ENCODE peak calls at places on chromosomes 7 and 10, in five cellular contexts. One of them, this sample, is unnamed.
A peak's percentile ranks its signal among the peaks of the same experiment; 100 is the strongest.

GRCh38 chr10:86953747-86954680 is 3.4 kb downstream of the MMRN2 start:
- DNase-seq in tibial nerve: peak; percentile 60
- DNase-seq in stomach: no peak
- DNase-seq in IMR-90: peak; percentile 35
- DNase-seq in PC-3: no peak
- DNase-seq in this sample: no peak

GRCh38 chr7:26284995-26285632 is 6.5 kb upstream of the SNX10 start:
- DNase-seq in stomach: no peak
- DNase-seq in tibial nerve: no peak
- DNase-seq in IMR-90: no peak
- DNase-seq in PC-3: peak; percentile 65
- DNase-seq in this sample: peak; percentile 61

GRCh38 chr7:45211066-45211465 is 53.5 kb downstream of the RAMP3 start:
- DNase-seq in PC-3: no peak
- DNase-seq in tibial nerve: no peak
- DNase-seq in stomach: no peak
- DNase-seq in IMR-90: no peak
- DNase-seq in this sample: no peak

GRCh38 chr7:107911981-107912380 is 21.0 kb downstream of the DLD start:
- DNase-seq in IMR-90: no peak
- DNase-seq in tibial nerve: no peak
- DNase-seq in stomach: no peak
- DNase-seq in PC-3: no peak
- DNase-seq in this sample: no peak

GRCh38 chr10:25933653-25934608 is at the start of gene MYO3A:
- DNase-seq in PC-3: no peak
- DNase-seq in tibial nerve: no peak
- DNase-seq in IMR-90: no peak
- DNase-seq in stomach: no peak
- DNase-seq in this sample: no peak

GRCh38 chr7:155456772-155457543 is 971 bp upstream of the EN2 start:
- DNase-seq in tibial nerve: peak; percentile 42
- DNase-seq in IMR-90: peak; percentile 31
- DNase-seq in stomach: peak; percentile 42
- DNase-seq in PC-3: peak; percentile 81
- DNase-seq in this sample: no peak

GRCh38 chr10:62025901-62026879 is 124.7 kb downstream of the ARID5B start:
- DNase-seq in PC-3: peak; percentile 99
- DNase-seq in IMR-90: peak; percentile 75
- DNase-seq in stomach: no peak
- DNase-seq in tibial nerve: no peak
- DNase-seq in this sample: peak; percentile 78

GRCh38 chr10:97195654-97196212 is 10.0 kb upstream of the SLIT1 start:
- DNase-seq in tibial nerve: no peak
- DNase-seq in PC-3: no peak
- DNase-seq in stomach: no peak
- DNase-seq in IMR-90: no peak
- DNase-seq in this sample: no peak

GRCh38 chr7:68269410-68269809 is 1272.8 kb downstream of the TYW1 start:
- DNase-seq in stomach: no peak
- DNase-seq in IMR-90: no peak
- DNase-seq in PC-3: no peak
- DNase-seq in tibial nerve: no peak
- DNase-seq in this sample: no peak

GRCh38 chr7:148662646-148663045 is 36.1 kb upstream of the CUL1 start:
- DNase-seq in stomach: no peak
- DNase-seq in IMR-90: no peak
- DNase-seq in PC-3: no peak
- DNase-seq in tibial nerve: no peak
- DNase-seq in this sample: no peak

GRCh38 chr7:142581341-142581740 is 167.9 kb upstream of the PRSS1 start:
- DNase-seq in tibial nerve: no peak
- DNase-seq in stomach: no peak
- DNase-seq in IMR-90: no peak
- DNase-seq in PC-3: peak; percentile 38
- DNase-seq in this sample: no peak

GRCh38 chr7:96962221-96962620 is 43.1 kb upstream of the DLX6 start:
- DNase-seq in tibial nerve: peak; percentile 50
- DNase-seq in stomach: no peak
- DNase-seq in PC-3: peak; percentile 81
- DNase-seq in IMR-90: no peak
- DNase-seq in this sample: no peak

GRCh38 chr7:33807779-33808482 is 97.4 kb upstream of the BMPER start:
- DNase-seq in tibial nerve: no peak
- DNase-seq in PC-3: peak; percentile 67
- DNase-seq in stomach: no peak
- DNase-seq in IMR-90: peak; percentile 74
- DNase-seq in this sample: peak; percentile 98

GRCh38 chr7:1176891-1177373 is 16.9 kb upstream of the ZFAND2A start:
- DNase-seq in tibial nerve: peak; percentile 61
- DNase-seq in PC-3: peak; percentile 86
- DNase-seq in stomach: peak; percentile 81
- DNase-seq in IMR-90: peak; percentile 31
- DNase-seq in this sample: peak; percentile 32

GRCh38 chr7:156984209-156984891 is 26.1 kb downstream of the MNX1 start:
- DNase-seq in PC-3: no peak
- DNase-seq in IMR-90: peak; percentile 28
- DNase-seq in tibial nerve: peak; percentile 60
- DNase-seq in stomach: no peak
- DNase-seq in this sample: no peak

GRCh38 chr7:12638851-12639467 is 48.5 kb upstream of the ARL4A start:
- DNase-seq in PC-3: peak; percentile 86
- DNase-seq in IMR-90: peak; percentile 54
- DNase-seq in tibial nerve: no peak
- DNase-seq in stomach: no peak
- DNase-seq in this sample: peak; percentile 17

GRCh38 chr7:49770838-49771237 is 2.6 kb upstream of the VWC2 start:
- DNase-seq in PC-3: no peak
- DNase-seq in IMR-90: no peak
- DNase-seq in tibial nerve: no peak
- DNase-seq in stomach: no peak
- DNase-seq in this sample: no peak
- H3K27me3 ChIP-seq in PC-3: no peaks in the 10 kb centered on the region
- H3K27me3 ChIP-seq in IMR-90: peaks cover 4% of the 10 kb centered on the region
- H3K27me3 ChIP-seq in tibial nerve: no peaks in the 10 kb centered on the region
- H3K27me3 ChIP-seq in stomach: peaks cover 28% of the 10 kb centered on the region
- H3K27me3 ChIP-seq in this sample: peaks cover 45% of the 10 kb centered on the region

GRCh38 chr7:127251458-127252379 is 1.0 kb downstream of the GRM8 start:
- DNase-seq in IMR-90: no peak
- DNase-seq in PC-3: no peak
- DNase-seq in stomach: no peak
- DNase-seq in tibial nerve: no peak
- DNase-seq in this sample: no peak
- H3K27me3 ChIP-seq in IMR-90: peaks cover 39% of the 10 kb centered on the region
- H3K27me3 ChIP-seq in PC-3: peaks cover 64% of the 10 kb centered on the region
- H3K27me3 ChIP-seq in stomach: peaks cover 52% of the 10 kb centered on the region
- H3K27me3 ChIP-seq in tibial nerve: no peaks in the 10 kb centered on the region
- H3K27me3 ChIP-seq in this sample: peaks cover 65% of the 10 kb centered on the region

GRCh38 chr10:101511938-101512337 is 76.1 kb downstream of the POLL start:
- DNase-seq in PC-3: no peak
- DNase-seq in tibial nerve: no peak
- DNase-seq in IMR-90: no peak
- DNase-seq in stomach: no peak
- DNase-seq in this sample: no peak

GRCh38 chr10:101507241-101507640 is 80.8 kb downstream of the POLL start:
- DNase-seq in IMR-90: no peak
- DNase-seq in stomach: no peak
- DNase-seq in PC-3: no peak
- DNase-seq in tibial nerve: no peak
- DNase-seq in this sample: no peak

GRCh38 chr10:101504438-101504837 is 83.6 kb downstream of the POLL start:
- DNase-seq in tibial nerve: no peak
- DNase-seq in stomach: no peak
- DNase-seq in PC-3: no peak
- DNase-seq in IMR-90: no peak
- DNase-seq in this sample: no peak

GRCh38 chr10:101507828-101508227 is 80.2 kb downstream of the POLL start:
- DNase-seq in tibial nerve: no peak
- DNase-seq in stomach: no peak
- DNase-seq in PC-3: no peak
- DNase-seq in IMR-90: no peak
- DNase-seq in this sample: no peak

GRCh38 chr10:101506829-101507228 is 81.2 kb downstream of the POLL start:
- DNase-seq in IMR-90: no peak
- DNase-seq in stomach: no peak
- DNase-seq in tibial nerve: no peak
- DNase-seq in PC-3: no peak
- DNase-seq in this sample: no peak
- H3K27me3 ChIP-seq in IMR-90: no peaks in the 10 kb centered on the region
- H3K27me3 ChIP-seq in stomach: no peaks in the 10 kb centered on the region
- H3K27me3 ChIP-seq in tibial nerve: no peaks in the 10 kb centered on the region
- H3K27me3 ChIP-seq in PC-3: no peaks in the 10 kb centered on the region
- H3K27me3 ChIP-seq in this sample: peaks cover 10% of the 10 kb centered on the region

GRCh38 chr10:16611037-16611436 is 89.4 kb upstream of the C1QL3 start:
- DNase-seq in tibial nerve: no peak
- DNase-seq in IMR-90: no peak
- DNase-seq in stomach: no peak
- DNase-seq in PC-3: no peak
- DNase-seq in this sample: no peak
- H3K27me3 ChIP-seq in tibial nerve: no peaks in the 10 kb centered on the region
- H3K27me3 ChIP-seq in IMR-90: no peaks in the 10 kb centered on the region
- H3K27me3 ChIP-seq in stomach: no peaks in the 10 kb centered on the region
- H3K27me3 ChIP-seq in PC-3: no peaks in the 10 kb centered on the region
- H3K27me3 ChIP-seq in this sample: no peaks in the 10 kb centered on the region

GRCh38 chr10:71178880-71179279 is 33.5 kb upstream of the UNC5B start:
- DNase-seq in tibial nerve: no peak
- DNase-seq in stomach: no peak
- DNase-seq in IMR-90: no peak
- DNase-seq in PC-3: no peak
- DNase-seq in this sample: no peak
- H3K27me3 ChIP-seq in tibial nerve: no peaks in the 10 kb centered on the region
- H3K27me3 ChIP-seq in stomach: no peaks in the 10 kb centered on the region
- H3K27me3 ChIP-seq in IMR-90: peaks cover 41% of the 10 kb centered on the region
- H3K27me3 ChIP-seq in PC-3: peaks cover 38% of the 10 kb centered on the region
- H3K27me3 ChIP-seq in this sample: peaks cover 35% of the 10 kb centered on the region

DNA sequence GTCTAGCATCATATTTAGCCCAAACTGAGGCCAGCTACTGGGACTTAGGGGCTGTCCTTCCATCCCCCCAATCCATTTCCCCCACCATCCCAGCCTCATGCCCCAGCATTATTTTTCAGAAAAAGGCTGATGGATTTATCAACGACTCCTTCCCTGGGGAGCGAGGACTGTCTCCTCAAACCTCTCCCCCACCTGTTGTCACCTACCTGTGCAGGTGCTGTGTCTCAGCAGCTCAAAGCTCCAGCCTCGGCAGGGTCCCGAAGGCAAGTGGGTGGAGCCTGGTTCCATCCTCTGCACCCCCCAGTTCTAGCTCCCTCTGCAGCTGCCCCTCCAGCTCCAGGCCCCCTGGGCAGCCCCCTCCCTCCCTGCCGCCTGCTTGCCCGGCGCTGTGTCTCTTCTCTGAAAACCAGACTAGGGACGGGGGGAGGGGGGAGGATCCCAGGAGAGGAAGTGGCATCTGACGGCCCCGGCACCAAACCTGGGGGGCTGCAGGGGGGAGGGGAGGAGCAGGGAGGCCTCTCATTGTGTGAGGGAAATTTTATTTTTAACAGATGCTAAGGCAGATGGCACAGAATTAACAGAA is 61.7 kb upstream of the PAX2 start:
- DNase-seq in IMR-90: no peak
- DNase-seq in stomach: no peak
- DNase-seq in tibial nerve: no peak
- DNase-seq in PC-3: no peak
- DNase-seq in this sample: no peak
- H3K27me3 ChIP-seq in IMR-90: peaks cover 58% of the 10 kb centered on the region
- H3K27me3 ChIP-seq in stomach: peaks cover 86% of the 10 kb centered on the region
- H3K27me3 ChIP-seq in tibial nerve: no peaks in the 10 kb centered on the region
- H3K27me3 ChIP-seq in PC-3: peaks cover 79% of the 10 kb centered on the region
- H3K27me3 ChIP-seq in this sample: peaks cover 100% of the 10 kb centered on the region

DNA sequence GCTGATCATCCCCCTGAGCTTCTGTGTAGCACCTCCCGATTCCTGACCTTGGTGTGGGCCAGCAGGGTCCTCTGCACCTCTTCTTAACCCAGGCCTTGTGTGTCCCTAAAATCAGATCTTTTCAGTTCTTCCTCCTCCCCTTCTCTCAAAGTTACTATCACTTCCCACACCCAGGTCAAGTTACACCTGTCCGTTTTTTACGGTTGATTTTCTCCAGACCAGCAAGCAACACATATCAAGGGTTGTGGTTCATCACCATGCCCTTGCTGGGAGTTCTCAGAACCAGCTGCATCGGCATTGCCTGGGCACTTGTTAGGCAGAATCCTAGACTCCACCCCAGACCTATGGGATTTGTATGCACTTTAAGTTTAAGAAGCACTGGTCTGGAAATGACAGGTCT is 205.4 kb downstream of the TAX1BP1 start:
- DNase-seq in IMR-90: no peak
- DNase-seq in PC-3: no peak
- DNase-seq in stomach: no peak
- DNase-seq in tibial nerve: no peak
- DNase-seq in this sample: no peak
- H3K27me3 ChIP-seq in IMR-90: no peaks in the 10 kb centered on the region
- H3K27me3 ChIP-seq in PC-3: no peaks in the 10 kb centered on the region
- H3K27me3 ChIP-seq in stomach: no peaks in the 10 kb centered on the region
- H3K27me3 ChIP-seq in tibial nerve: no peaks in the 10 kb centered on the region
- H3K27me3 ChIP-seq in this sample: no peaks in the 10 kb centered on the region